ENCODE peak calls at places on chromosome 14, in eight cellular contexts. One of them, this sample, is unnamed.

GRCh38 chr14:90851327-90852036 is 35.3 kb upstream of the TTC7B start:
- DNase-seq in SK-N-SH: no peak
- DNase-seq in MM.1S: no peak
- DNase-seq in GM23338: no peak
- DNase-seq in GM23248: no peak
- DNase-seq in HCT116: no peak
- DNase-seq in hepatocyte: no peak
- DNase-seq in OCI-LY7: no peak
- DNase-seq in this sample: no peak

GRCh38 chr14:93997082-93997481 is at the start of gene CCDC197:
- DNase-seq in GM23248: peak; percentile 17
- DNase-seq in hepatocyte: no peak
- DNase-seq in OCI-LY7: no peak
- DNase-seq in GM23338: no peak
- DNase-seq in SK-N-SH: no peak
- DNase-seq in HCT116: no peak
- DNase-seq in MM.1S: no peak
- DNase-seq in this sample: peak; percentile 35

GRCh38 chr14:105375635-105376057 is 22.7 kb upstream of the TEX22 start:
- DNase-seq in OCI-LY7: peak; percentile 23
- DNase-seq in hepatocyte: no peak
- DNase-seq in HCT116: no peak
- DNase-seq in SK-N-SH: no peak
- DNase-seq in GM23248: peak; percentile 16
- DNase-seq in GM23338: no peak
- DNase-seq in MM.1S: no peak
- DNase-seq in this sample: no peak

GRCh38 chr14:60061371-60061770 is 30.4 kb upstream of the PCNX4 start:
- DNase-seq in OCI-LY7: no peak
- DNase-seq in GM23338: no peak
- DNase-seq in MM.1S: no peak
- DNase-seq in hepatocyte: no peak
- DNase-seq in SK-N-SH: no peak
- DNase-seq in GM23248: peak; percentile 29
- DNase-seq in HCT116: no peak
- DNase-seq in this sample: peak; percentile 99

GRCh38 chr14:103748539-103748867 is 32.9 kb downstream of the ZFYVE21 start:
- DNase-seq in GM23248: no peak
- DNase-seq in GM23338: no peak
- DNase-seq in OCI-LY7: peak; percentile 92
- DNase-seq in SK-N-SH: no peak
- DNase-seq in MM.1S: peak; percentile 76
- DNase-seq in HCT116: no peak
- DNase-seq in hepatocyte: no peak
- DNase-seq in this sample: no peak

GRCh38 chr14:34684578-34684977 is 29.8 kb downstream of the CFL2 start:
- DNase-seq in HCT116: no peak
- DNase-seq in GM23338: no peak
- DNase-seq in MM.1S: no peak
- DNase-seq in GM23248: peak; percentile 54
- DNase-seq in OCI-LY7: no peak
- DNase-seq in hepatocyte: no peak
- DNase-seq in SK-N-SH: no peak
- DNase-seq in this sample: no peak

GRCh38 chr14:65003394-65003793 is 16.7 kb downstream of the FNTB start:
- DNase-seq in SK-N-SH: no peak
- DNase-seq in HCT116: no peak
- DNase-seq in hepatocyte: no peak
- DNase-seq in OCI-LY7: no peak
- DNase-seq in GM23248: peak; percentile 34
- DNase-seq in GM23338: no peak
- DNase-seq in MM.1S: no peak
- DNase-seq in this sample: no peak

GRCh38 chr14:89252887-89253532 is 164.0 kb downstream of the FOXN3 start:
- DNase-seq in GM23338: peak; percentile 57
- DNase-seq in MM.1S: no peak
- DNase-seq in GM23248: no peak
- DNase-seq in hepatocyte: no peak
- DNase-seq in HCT116: no peak
- DNase-seq in OCI-LY7: no peak
- DNase-seq in SK-N-SH: peak; percentile 21
- DNase-seq in this sample: no peak

GRCh38 chr14:24147761-24148428 is 597 bp downstream of the RNF31 start:
- DNase-seq in OCI-LY7: no peak
- DNase-seq in MM.1S: no peak
- DNase-seq in GM23338: no peak
- DNase-seq in hepatocyte: no peak
- DNase-seq in GM23248: peak; percentile 36
- DNase-seq in HCT116: no peak
- DNase-seq in SK-N-SH: no peak
- DNase-seq in this sample: no peak

GRCh38 chr14:101889898-101890297 is 74.5 kb upstream of the DYNC1H1 start:
- DNase-seq in HCT116: no peak
- DNase-seq in OCI-LY7: peak; percentile 39
- DNase-seq in GM23338: no peak
- DNase-seq in SK-N-SH: no peak
- DNase-seq in hepatocyte: no peak
- DNase-seq in GM23248: peak; percentile 29
- DNase-seq in MM.1S: no peak
- DNase-seq in this sample: peak; percentile 27

GRCh38 chr14:77026166-77026929 is 2.2 kb downstream of the IRF2BPL start:
- DNase-seq in HCT116: no peak
- DNase-seq in OCI-LY7: no peak
- DNase-seq in hepatocyte: peak; percentile 60
- DNase-seq in SK-N-SH: peak; percentile 55
- DNase-seq in MM.1S: no peak
- DNase-seq in GM23338: peak; percentile 56
- DNase-seq in GM23248: peak; percentile 75
- DNase-seq in this sample: peak; percentile 37

GRCh38 chr14:29310210-29310609 is 543.6 kb downstream of the FOXG1 start:
- DNase-seq in OCI-LY7: no peak
- DNase-seq in MM.1S: no peak
- DNase-seq in hepatocyte: no peak
- DNase-seq in GM23338: no peak
- DNase-seq in GM23248: no peak
- DNase-seq in HCT116: no peak
- DNase-seq in SK-N-SH: no peak
- DNase-seq in this sample: no peak

GRCh38 chr14:64410084-64410774 is 22.1 kb downstream of the MTHFD1 start:
- DNase-seq in GM23248: peak; percentile 53
- DNase-seq in hepatocyte: no peak
- DNase-seq in SK-N-SH: no peak
- DNase-seq in MM.1S: no peak
- DNase-seq in GM23338: peak; percentile 55
- DNase-seq in HCT116: no peak
- DNase-seq in OCI-LY7: no peak
- DNase-seq in this sample: peak; percentile 21

GRCh38 chr14:71050227-71050823 is 143.1 kb downstream of the PCNX1 start:
- DNase-seq in GM23248: peak; percentile 33
- DNase-seq in MM.1S: no peak
- DNase-seq in hepatocyte: no peak
- DNase-seq in OCI-LY7: peak; percentile 21
- DNase-seq in GM23338: peak; percentile 10
- DNase-seq in HCT116: no peak
- DNase-seq in SK-N-SH: peak; percentile 4
- DNase-seq in this sample: peak; percentile 49

GRCh38 chr14:67710209-67710608 is 8.5 kb downstream of the RDH12 start:
- DNase-seq in SK-N-SH: no peak
- DNase-seq in hepatocyte: no peak
- DNase-seq in GM23248: no peak
- DNase-seq in MM.1S: no peak
- DNase-seq in HCT116: peak; percentile 48
- DNase-seq in OCI-LY7: peak; percentile 56
- DNase-seq in GM23338: peak; percentile 67
- DNase-seq in this sample: peak; percentile 24

GRCh38 chr14:29821665-29822429 is 105.8 kb downstream of the PRKD1 start:
- DNase-seq in OCI-LY7: no peak
- DNase-seq in HCT116: no peak
- DNase-seq in GM23248: no peak
- DNase-seq in hepatocyte: no peak
- DNase-seq in MM.1S: no peak
- DNase-seq in SK-N-SH: no peak
- DNase-seq in GM23338: no peak
- DNase-seq in this sample: peak; percentile 5

GRCh38 chr14:77076118-77076631 is 21.9 kb upstream of the CIPC start:
- DNase-seq in HCT116: no peak
- DNase-seq in hepatocyte: peak; percentile 67
- DNase-seq in OCI-LY7: no peak
- DNase-seq in GM23338: peak; percentile 77
- DNase-seq in MM.1S: no peak
- DNase-seq in SK-N-SH: no peak
- DNase-seq in GM23248: no peak
- DNase-seq in this sample: no peak

GRCh38 chr14:93035917-93036651 is 79.6 kb downstream of the ITPK1 start:
- DNase-seq in HCT116: no peak
- DNase-seq in OCI-LY7: no peak
- DNase-seq in SK-N-SH: no peak
- DNase-seq in hepatocyte: peak; percentile 61
- DNase-seq in GM23248: peak; percentile 48
- DNase-seq in MM.1S: no peak
- DNase-seq in GM23338: no peak
- DNase-seq in this sample: peak; percentile 39

GRCh38 chr14:53748691-53749090 is 207.9 kb downstream of the BMP4 start:
- DNase-seq in SK-N-SH: no peak
- DNase-seq in HCT116: no peak
- DNase-seq in GM23248: no peak
- DNase-seq in hepatocyte: no peak
- DNase-seq in MM.1S: no peak
- DNase-seq in OCI-LY7: no peak
- DNase-seq in GM23338: no peak
- DNase-seq in this sample: no peak

GRCh38 chr14:65462411-65462810 is 49.9 kb downstream of the FUT8 start:
- DNase-seq in GM23248: peak; percentile 50
- DNase-seq in GM23338: no peak
- DNase-seq in SK-N-SH: no peak
- DNase-seq in hepatocyte: no peak
- DNase-seq in MM.1S: no peak
- DNase-seq in HCT116: no peak
- DNase-seq in OCI-LY7: no peak
- DNase-seq in this sample: peak; percentile 32

GRCh38 chr14:96253140-96253539 is 2.9 kb upstream of the BDKRB1 start:
- DNase-seq in OCI-LY7: no peak
- DNase-seq in GM23248: peak; percentile 95
- DNase-seq in HCT116: no peak
- DNase-seq in GM23338: no peak
- DNase-seq in hepatocyte: peak; percentile 78
- DNase-seq in MM.1S: no peak
- DNase-seq in SK-N-SH: no peak
- DNase-seq in this sample: peak; percentile 47

GRCh38 chr14:78399316-78399889 is 229.2 kb downstream of the NRXN3 start:
- DNase-seq in GM23248: peak; percentile 42
- DNase-seq in SK-N-SH: no peak
- DNase-seq in MM.1S: no peak
- DNase-seq in GM23338: peak; percentile 76
- DNase-seq in HCT116: no peak
- DNase-seq in OCI-LY7: peak; percentile 24
- DNase-seq in hepatocyte: peak; percentile 47
- DNase-seq in this sample: peak; percentile 36

GRCh38 chr14:74647834-74648361 is 35.9 kb upstream of the LTBP2 start:
- DNase-seq in SK-N-SH: peak; percentile 47
- DNase-seq in hepatocyte: no peak
- DNase-seq in MM.1S: no peak
- DNase-seq in HCT116: no peak
- DNase-seq in OCI-LY7: no peak
- DNase-seq in GM23338: no peak
- DNase-seq in GM23248: peak; percentile 41
- DNase-seq in this sample: no peak
- H3K9me2 ChIP-seq in SK-N-SH: no peaks in the 10 kb centered on the region
- H3K9me2 ChIP-seq in hepatocyte: no peaks in the 10 kb centered on the region
- H3K9me2 ChIP-seq in MM.1S: no peaks in the 10 kb centered on the region
- H3K9me2 ChIP-seq in HCT116: no peaks in the 10 kb centered on the region
- H3K9me2 ChIP-seq in OCI-LY7: no peaks in the 10 kb centered on the region
- H3K9me2 ChIP-seq in GM23338: no peaks in the 10 kb centered on the region
- H3K9me2 ChIP-seq in GM23248: no peaks in the 10 kb centered on the region
- H3K9me2 ChIP-seq in this sample: no peaks in the 10 kb centered on the region

GRCh38 chr14:80798211-80798610 is 143.3 kb downstream of the CEP128 start:
- DNase-seq in HCT116: no peak
- DNase-seq in OCI-LY7: no peak
- DNase-seq in hepatocyte: no peak
- DNase-seq in GM23338: no peak
- DNase-seq in MM.1S: no peak
- DNase-seq in SK-N-SH: no peak
- DNase-seq in GM23248: no peak
- DNase-seq in this sample: no peak

GRCh38 chr14:80798878-80799277 is 142.7 kb downstream of the CEP128 start:
- DNase-seq in GM23248: no peak
- DNase-seq in GM23338: no peak
- DNase-seq in hepatocyte: no peak
- DNase-seq in MM.1S: no peak
- DNase-seq in SK-N-SH: no peak
- DNase-seq in HCT116: no peak
- DNase-seq in OCI-LY7: no peak
- DNase-seq in this sample: no peak
- TF ChIP-seq EZH2phosphoT487 in GM23248: no peak
- TF ChIP-seq EZH2phosphoT487 in GM23338: no peak
- TF ChIP-seq EZH2phosphoT487 in hepatocyte: no peak
- TF ChIP-seq EZH2phosphoT487 in MM.1S: no peak
- TF ChIP-seq EZH2phosphoT487 in SK-N-SH: no peak
- TF ChIP-seq EZH2phosphoT487 in HCT116: no peak
- TF ChIP-seq EZH2phosphoT487 in OCI-LY7: no peak
- TF ChIP-seq EZH2phosphoT487 in this sample: no peak

DNA sequence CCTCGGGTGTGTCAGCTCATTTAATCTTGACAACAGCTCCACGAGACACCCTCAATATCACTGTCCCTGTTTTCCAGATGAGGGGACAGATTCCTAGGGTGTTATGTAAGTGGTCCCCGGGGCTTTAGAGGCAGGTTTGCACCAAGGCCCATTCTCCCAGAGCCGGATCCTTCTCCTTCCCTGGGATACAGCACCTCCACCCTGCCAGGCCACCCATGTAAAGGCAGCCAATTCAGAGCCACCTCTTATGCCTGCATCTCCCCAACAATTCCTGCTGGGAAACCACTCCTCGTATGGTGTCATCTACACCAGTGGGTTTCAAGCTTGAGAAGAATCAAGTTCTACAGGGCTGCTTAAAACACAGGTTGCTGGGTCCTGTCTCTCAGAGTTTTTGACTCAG is 4.1 kb upstream of the CYP46A1 start:
- DNase-seq in OCI-LY7: no peak
- DNase-seq in SK-N-SH: no peak
- DNase-seq in HCT116: no peak
- DNase-seq in MM.1S: no peak
- DNase-seq in GM23338: no peak
- DNase-seq in GM23248: no peak
- DNase-seq in hepatocyte: no peak
- DNase-seq in this sample: no peak
- H3K4me3 ChIP-seq in OCI-LY7: no peak overlapping the region
- H3K4me3 ChIP-seq in SK-N-SH: no peak overlapping the region
- H3K4me3 ChIP-seq in HCT116: no peak overlapping the region
- H3K4me3 ChIP-seq in MM.1S: no peak overlapping the region
- H3K4me3 ChIP-seq in GM23338: no peak overlapping the region
- H3K4me3 ChIP-seq in GM23248: no peak overlapping the region
- H3K4me3 ChIP-seq in hepatocyte: no peak overlapping the region
- H3K4me3 ChIP-seq in this sample: no peak overlapping the region

GRCh38 chr14:74324945-74325361 is 22.2 kb upstream of the ABCD4 start:
- DNase-seq in GM23338: peak; percentile 90
- DNase-seq in OCI-LY7: peak; percentile 48
- DNase-seq in SK-N-SH: peak; percentile 73
- DNase-seq in HCT116: no peak
- DNase-seq in MM.1S: peak; percentile 25
- DNase-seq in GM23248: peak; percentile 63
- DNase-seq in hepatocyte: peak; percentile 56
- DNase-seq in this sample: peak; percentile 60

GRCh38 chr14:74325446-74325845 is 22.7 kb upstream of the ABCD4 start:
- DNase-seq in HCT116: no peak
- DNase-seq in hepatocyte: no peak
- DNase-seq in GM23338: no peak
- DNase-seq in SK-N-SH: no peak
- DNase-seq in GM23248: no peak
- DNase-seq in MM.1S: no peak
- DNase-seq in OCI-LY7: no peak
- DNase-seq in this sample: no peak

GRCh38 chr14:74326369-74327152 is 21.7 kb upstream of the VRTN start:
- DNase-seq in MM.1S: no peak
- DNase-seq in OCI-LY7: no peak
- DNase-seq in SK-N-SH: peak; percentile 10
- DNase-seq in GM23338: peak; percentile 99
- DNase-seq in hepatocyte: peak; percentile 68
- DNase-seq in GM23248: no peak
- DNase-seq in HCT116: no peak
- DNase-seq in this sample: no peak
- H3K9me2 ChIP-seq in MM.1S: no peaks in the 10 kb centered on the region
- H3K9me2 ChIP-seq in OCI-LY7: no peaks in the 10 kb centered on the region
- H3K9me2 ChIP-seq in SK-N-SH: no peaks in the 10 kb centered on the region
- H3K9me2 ChIP-seq in GM23338: no peaks in the 10 kb centered on the region
- H3K9me2 ChIP-seq in hepatocyte: no peaks in the 10 kb centered on the region
- H3K9me2 ChIP-seq in GM23248: no peaks in the 10 kb centered on the region
- H3K9me2 ChIP-seq in HCT116: no peaks in the 10 kb centered on the region
- H3K9me2 ChIP-seq in this sample: no peaks in the 10 kb centered on the region